ENCODE peak calls at places on chromosome 2, in seven cellular contexts. T, U, G, B, A, W and J are unnamed samples.

GRCh38 chr2:197498937-197499593 is 575 bp downstream of the HSPD1 start:
- DNase-seq in W (peak), T (peak), A (peak), B (peak), G (peak), U (peak), J (no peak)

GRCh38 chr2:223613017-223613950 is 11.1 kb upstream of the SCG2 start:
- DNase-seq in T (peak), W (peak), U (peak), A (peak), B (peak), G (peak), J (peak)

GRCh38 chr2:240191001-240191400 is 50.5 kb upstream of the OTOS start:
- DNase-seq in G (no peak), B (no peak), A (no peak), T (no peak), W (no peak), U (peak), J (peak)

GRCh38 chr2:119837350-119837749 is 77.6 kb downstream of the PTPN4 start:
- DNase-seq in U (no peak), G (no peak), A (no peak), W (no peak), T (no peak), B (no peak), J (no peak)

GRCh38 chr2:26245231-26245732 is 543 bp downstream of the HADHB start:
- DNase-seq in T (peak), U (peak), B (no peak), W (peak), A (no peak), G (peak), J (no peak)

GRCh38 chr2:15160602-15161001 is 400.5 kb downstream of the NBAS start:
- DNase-seq in U (no peak), G (peak), T (no peak), W (no peak), A (peak), B (no peak), J (no peak)

GRCh38 chr2:196249860-196250259 is 78.5 kb upstream of the STK17B start:
- DNase-seq in W (peak), A (peak), U (no peak), B (no peak), G (peak), T (peak), J (no peak)

GRCh38 chr2:152367547-152368250 is 32.7 kb downstream of the FMNL2 start:
- DNase-seq in T (no peak), G (peak), A (no peak), W (no peak), U (no peak), B (no peak), J (no peak)

GRCh38 chr2:150491943-150492342 is 4.5 kb upstream of the RND3 start:
- DNase-seq in W (no peak), U (no peak), B (no peak), T (no peak), G (peak), A (peak), J (no peak)

GRCh38 chr2:127577973-127578372 is 42.5 kb downstream of the MYO7B start:
- DNase-seq in W (no peak), B (no peak), U (no peak), A (no peak), G (no peak), T (no peak), J (peak)

GRCh38 chr2:37993135-37993534 is 68.0 kb downstream of the RMDN2 start:
- DNase-seq in W (peak), T (no peak), A (peak), U (no peak), B (no peak), G (peak), J (no peak)
- TF ChIP-seq CTCF in W (no peak), T (no peak), A (no peak), U (no peak), B (no peak), G (peak), J (peak)

GRCh38 chr2:67579207-67579606 is 182.1 kb downstream of the ETAA1 start:
- DNase-seq in T (no peak), B (no peak), G (no peak), U (no peak), W (no peak), A (no peak), J (no peak)

GRCh38 chr2:67585400-67585799 is 188.3 kb downstream of the ETAA1 start:
- DNase-seq in T (no peak), U (no peak), B (no peak), A (no peak), G (no peak), W (no peak), J (no peak)

GRCh38 chr2:67583185-67583584 is 186.1 kb downstream of the ETAA1 start:
- DNase-seq in W (no peak), U (no peak), T (no peak), G (no peak), B (no peak), A (no peak), J (no peak)

GRCh38 chr2:67579791-67580190 is 182.7 kb downstream of the ETAA1 start:
- DNase-seq in A (no peak), U (no peak), B (no peak), W (no peak), T (no peak), G (no peak), J (no peak)

DNA sequence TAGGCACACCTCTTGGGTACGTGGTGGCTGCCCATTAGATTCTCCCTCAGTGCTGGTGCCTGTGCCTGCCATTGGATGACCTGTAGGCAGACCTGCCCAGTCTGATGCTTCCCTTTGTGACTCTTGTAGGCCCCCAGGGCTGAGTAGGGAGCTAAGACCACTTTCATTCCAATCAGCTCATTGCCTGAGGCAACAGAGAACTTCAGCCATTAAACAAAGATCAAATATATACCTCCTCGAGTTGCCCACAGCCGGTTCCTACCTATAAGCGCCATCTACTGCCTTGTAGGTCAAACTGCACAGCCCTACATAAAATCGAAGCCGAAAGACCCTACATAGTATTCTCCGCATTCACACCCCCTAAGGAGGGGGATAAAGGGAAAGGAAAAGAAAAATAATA is 184.6 kb downstream of the ETAA1 start:
- DNase-seq in W (no peak), A (no peak), G (no peak), U (no peak), T (no peak), B (no peak), J (no peak)
- TF ChIP-seq CTCF in W (no peak), A (peak), G (peak), U (no peak), T (no peak), B (no peak), J (peak)

DNA sequence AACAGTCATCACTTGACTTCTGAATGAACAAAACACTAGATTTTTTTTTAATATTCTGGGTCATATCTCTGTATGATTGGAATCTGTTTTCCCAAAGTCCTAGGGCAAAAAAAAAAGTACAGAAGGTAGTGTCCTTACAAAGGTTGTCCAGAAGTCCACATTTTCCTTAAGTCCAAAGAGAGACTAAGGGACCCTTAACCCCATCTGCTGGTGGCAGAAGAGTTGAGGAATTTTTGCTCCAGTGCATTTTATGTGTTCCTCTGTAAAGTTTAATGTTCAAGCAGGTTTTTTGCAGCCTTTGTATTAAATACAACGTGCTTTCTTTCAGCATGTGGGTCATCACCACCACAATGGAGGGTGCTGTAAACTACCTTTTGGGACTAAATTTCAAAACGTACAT is 215.9 kb downstream of the SP3 start:
- DNase-seq in A (peak), T (no peak), W (no peak), U (no peak), G (peak), B (no peak), J (no peak)
- TF ChIP-seq CTCF in A (peak), T (no peak), W (no peak), U (no peak), G (peak), B (no peak), J (peak)

GRCh38 chr2:58629720-58630119 is 388.6 kb upstream of the FANCL start:
- DNase-seq in W (no peak), T (no peak), G (no peak), U (no peak), A (no peak), B (no peak), J (no peak)

GRCh38 chr2:58635801-58636375 is 394.8 kb upstream of the FANCL start:
- DNase-seq in G (no peak), B (no peak), A (no peak), U (no peak), W (no peak), T (no peak), J (no peak)

GRCh38 chr2:58633576-58634365 is 392.6 kb upstream of the FANCL start:
- DNase-seq in A (peak), T (no peak), U (no peak), G (no peak), W (no peak), B (no peak), J (no peak)

GRCh38 chr2:58638256-58638795 is 397.2 kb upstream of the FANCL start:
- DNase-seq in G (no peak), W (no peak), A (peak), T (no peak), U (no peak), B (no peak), J (no peak)

DNA sequence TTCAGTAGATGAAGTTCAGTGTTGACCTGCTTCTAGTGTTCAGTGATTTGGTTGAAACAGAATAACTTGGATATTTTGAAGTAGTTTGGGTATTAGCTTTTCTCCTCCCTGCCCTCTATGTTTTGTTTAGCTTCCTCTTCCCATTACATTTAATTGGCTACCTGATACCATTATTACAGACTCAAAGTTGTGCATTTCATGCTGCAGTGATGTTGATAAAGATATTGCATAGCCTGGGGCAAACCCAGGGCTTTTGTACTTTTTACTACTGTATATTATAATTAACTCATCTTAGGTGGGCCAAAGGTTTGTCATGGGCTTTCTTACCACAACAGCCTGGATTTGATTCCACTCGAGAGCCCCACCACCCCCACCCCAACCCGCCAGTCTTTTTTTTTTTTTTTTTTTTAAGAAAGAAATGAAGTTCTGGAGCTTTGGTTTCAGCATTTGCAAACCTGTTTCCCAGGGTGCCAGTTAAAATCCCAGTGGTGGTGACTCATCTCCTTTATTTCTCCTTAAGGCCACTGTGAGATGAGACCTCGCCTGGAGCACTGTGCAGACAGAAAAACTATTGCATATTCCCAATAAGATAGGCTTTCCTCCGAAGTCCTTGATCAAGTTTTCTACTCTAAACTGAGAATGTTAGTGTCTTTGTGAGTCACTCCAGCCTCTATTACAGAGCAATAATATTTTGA is 393.7 kb upstream of the FANCL start:
- DNase-seq in W (no peak), B (no peak), G (no peak), T (no peak), A (no peak), U (no peak), J (no peak)
- TF ChIP-seq CTCF in W (no peak), B (no peak), G (no peak), T (no peak), A (no peak), U (no peak), J (no peak)

DNA sequence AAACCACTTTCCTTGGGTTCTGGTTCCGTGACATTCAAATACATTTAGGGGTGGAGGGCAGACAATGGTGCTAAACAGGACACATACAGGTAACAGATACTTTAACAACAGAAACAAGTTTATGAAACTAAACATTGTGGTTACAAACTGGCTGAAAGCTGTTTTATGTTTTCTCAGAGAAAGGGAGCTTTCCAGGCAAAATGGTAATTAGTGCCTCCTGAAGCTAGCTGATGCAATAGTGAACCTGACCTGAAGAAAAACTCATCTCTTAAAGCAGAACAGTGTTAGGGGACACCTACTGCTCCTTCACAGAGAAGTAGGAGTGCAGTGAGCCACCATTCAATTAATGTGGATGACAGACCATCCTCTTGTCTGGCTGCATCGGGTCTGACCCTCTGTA is 138.9 kb downstream of the CCDC148 start:
- DNase-seq in U (no peak), W (no peak), B (no peak), G (no peak), T (no peak), A (no peak), J (no peak)
- TF ChIP-seq CTCF in U (no peak), W (no peak), B (no peak), G (no peak), T (no peak), A (no peak), J (no peak)

GRCh38 chr2:121044412-121044811 is 240.6 kb downstream of the TFCP2L1 start:
- DNase-seq in B (no peak), A (no peak), T (no peak), U (no peak), W (no peak), G (no peak), J (no peak)
- TF ChIP-seq CTCF in B (no peak), A (no peak), T (no peak), U (no peak), W (no peak), G (no peak), J (peak)

DNA sequence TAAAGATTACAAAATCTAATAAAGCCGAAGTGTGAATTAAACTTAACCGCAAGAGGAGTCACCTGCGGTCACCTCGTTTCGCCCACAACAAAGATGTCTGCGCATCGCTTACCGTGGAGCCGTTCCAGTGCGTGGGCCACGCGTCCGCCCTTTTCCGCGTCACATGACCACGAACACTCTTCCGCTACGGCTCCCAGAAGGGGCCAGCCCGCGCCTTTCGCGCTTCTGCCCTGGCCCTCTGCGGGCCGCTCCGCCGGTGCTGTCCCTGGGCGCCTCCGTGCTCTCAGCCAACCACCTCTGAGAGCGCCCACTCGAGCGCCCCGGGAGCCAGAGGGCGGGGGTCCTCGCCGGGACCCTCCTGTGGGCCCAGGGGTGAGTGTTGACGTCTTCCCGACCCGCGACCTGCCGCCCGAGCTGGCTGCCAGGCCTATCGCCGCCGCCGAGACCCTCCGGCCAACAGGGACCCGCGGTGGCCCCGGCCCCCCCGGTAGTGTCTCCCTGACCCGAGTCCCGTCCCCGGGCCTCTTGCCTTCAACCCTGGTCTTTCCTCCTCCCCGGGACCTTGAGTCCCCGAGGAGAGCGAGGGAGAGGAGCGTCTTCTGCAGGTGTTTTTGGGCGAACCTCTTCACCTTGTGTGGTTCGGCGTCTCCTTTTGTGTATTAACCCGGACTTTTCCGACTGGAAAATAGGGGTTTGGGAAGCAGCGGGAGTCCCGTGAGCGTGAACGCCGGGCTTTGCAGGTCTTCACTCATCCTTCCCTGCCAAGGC is at the start of gene MFF:
- DNase-seq in A (peak), W (peak), T (peak), G (peak), U (peak), B (peak), J (peak)
- TF ChIP-seq CTCF in A (peak), W (no peak), T (no peak), G (no peak), U (no peak), B (peak), J (peak)

GRCh38 chr2:219434718-219435525 is at the start of gene SPEG:
- DNase-seq in W (no peak), A (no peak), T (no peak), B (no peak), U (no peak), G (no peak), J (peak)

GRCh38 chr2:219434468-219434717 is 250 bp upstream of the SPEG start:
- DNase-seq in B (no peak), U (no peak), A (no peak), T (no peak), G (no peak), W (no peak), J (no peak)

GRCh38 chr2:219435701-219436100 is 1.1 kb downstream of the SPEG start:
- DNase-seq in U (no peak), W (no peak), G (no peak), T (no peak), A (no peak), B (no peak), J (no peak)

GRCh38 chr2:219436491-219436890 is 1.8 kb downstream of the SPEG start:
- DNase-seq in U (no peak), W (no peak), T (no peak), B (no peak), A (no peak), G (no peak), J (no peak)

GRCh38 chr2:219433666-219434467 is 776 bp upstream of the SPEG start:
- DNase-seq in T (no peak), W (peak), G (peak), U (no peak), B (no peak), A (peak), J (peak)
- TF ChIP-seq CTCF in T (no peak), W (no peak), G (peak), U (no peak), B (no peak), A (peak), J (peak)

DNA sequence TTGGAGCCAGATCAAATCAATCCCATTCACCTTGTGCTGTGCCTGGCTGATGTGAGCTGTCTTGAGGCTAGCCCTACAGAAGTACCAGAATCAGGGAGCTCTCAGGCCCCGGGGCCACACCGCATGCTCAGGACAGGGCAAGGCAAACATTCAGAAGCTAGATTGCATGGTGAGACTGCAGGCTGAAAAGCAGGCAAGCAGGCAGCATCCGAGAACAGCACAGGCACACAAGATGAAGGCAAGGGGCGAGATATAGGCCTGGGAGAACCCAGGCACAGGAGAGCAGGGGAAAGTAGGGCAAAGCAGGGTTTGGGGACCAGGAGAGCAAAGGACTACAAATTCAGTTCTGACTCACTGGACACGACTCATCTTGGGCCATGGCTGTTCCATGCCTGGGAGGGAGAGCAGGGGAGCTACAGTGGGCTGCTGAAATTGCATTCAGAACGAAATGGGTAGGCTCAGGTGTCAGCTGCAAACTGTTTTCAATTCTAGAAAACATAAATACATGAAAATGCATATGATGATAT is 59.6 kb downstream of the GALNT14 start:
- DNase-seq in U (no peak), B (no peak), A (no peak), G (no peak), W (no peak), T (no peak), J (no peak)
- TF ChIP-seq CTCF in U (no peak), B (no peak), A (no peak), G (no peak), W (no peak), T (no peak), J (no peak)

DNA sequence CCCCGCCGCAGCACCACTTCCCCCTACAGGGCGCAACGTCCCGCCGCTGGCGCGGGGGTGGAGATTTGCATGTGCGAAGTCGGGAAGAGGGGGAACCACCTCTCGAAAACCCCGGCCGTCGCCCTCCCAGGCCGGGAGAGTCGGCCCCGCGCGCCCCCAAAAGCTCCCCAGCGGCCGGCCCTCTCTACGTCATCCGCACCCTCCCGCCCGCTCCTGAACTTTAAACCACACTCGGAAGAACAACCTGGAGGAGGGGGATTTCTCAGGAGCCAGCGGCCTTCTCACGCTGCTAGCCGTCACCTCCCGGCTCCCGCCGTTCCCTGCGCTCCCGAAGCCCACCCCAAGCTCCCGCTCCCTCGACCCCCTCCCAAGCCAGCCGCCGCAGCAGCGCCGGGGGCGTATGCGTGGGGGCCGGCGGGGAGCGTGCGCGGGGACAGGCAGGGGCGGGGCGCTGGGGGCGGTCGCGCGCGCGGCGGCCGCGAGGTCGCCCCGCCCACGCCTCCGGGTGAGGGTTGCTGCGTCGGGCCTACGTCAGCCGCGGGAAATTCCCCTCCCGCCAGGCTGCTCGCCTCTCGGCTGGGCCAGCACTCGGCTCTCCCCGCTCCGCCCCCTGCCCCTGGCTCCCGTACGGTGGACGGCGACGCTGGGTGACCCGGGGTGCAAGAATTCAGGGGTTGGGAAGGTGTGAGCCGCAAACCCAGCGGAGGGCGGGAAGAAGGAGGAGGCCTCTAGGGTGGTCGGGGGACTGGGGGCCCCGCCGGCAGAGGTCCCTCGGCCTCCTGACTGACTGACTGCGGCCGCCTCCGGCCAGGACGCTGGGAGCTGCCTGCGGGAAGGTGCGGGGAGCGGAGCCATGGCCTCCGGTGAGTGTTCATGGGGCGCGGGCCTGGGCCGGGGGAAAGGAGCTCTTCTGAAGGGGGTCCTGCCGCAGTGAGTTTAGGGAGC is at the start of gene REL:
- DNase-seq in A (peak), B (peak), T (peak), U (peak), G (peak), W (peak), J (peak)
- TF ChIP-seq CTCF in A (peak), B (no peak), T (no peak), U (no peak), G (peak), W (no peak), J (peak)